ENCODE peak calls at places on chromosomes 7 and 10, in seven cellular contexts. I, N, K, Y, U, E and P are unnamed samples.

GRCh38 chr7:18087031-18087686 is 59.5 kb upstream of the PRPS1L1 start:
- DNase-seq in I (no peak), U (peak; percentile 15), E (peak; percentile 7), K (no peak), Y (no peak), N (no peak), P (no peak)

GRCh38 chr10:59752278-59752940 is 846 bp downstream of the MRLN start:
- DNase-seq in E (no peak), K (no peak), N (no peak), U (no peak), Y (no peak), I (no peak), P (no peak)

GRCh38 chr7:134548877-134549276 is at the start of gene AKR1B15:
- DNase-seq in Y (peak; percentile 11), K (peak; percentile 55), E (no peak), N (no peak), I (no peak), U (no peak), P (peak; percentile 46)

GRCh38 chr10:116331815-116332214 is 7.6 kb downstream of the CCDC172 start:
- DNase-seq in I (no peak), U (no peak), N (no peak), K (no peak), Y (no peak), E (no peak), P (peak; percentile 1)

GRCh38 chr10:68543004-68543918 is 15.9 kb upstream of the SLC25A16 start:
- DNase-seq in N (no peak), I (peak; percentile 71), K (peak; percentile 84), E (no peak), U (peak; percentile 87), Y (no peak), P (peak; percentile 77)

GRCh38 chr7:2504818-2505375 is 14.7 kb upstream of the LFNG start:
- DNase-seq in I (no peak), K (no peak), Y (no peak), E (no peak), N (no peak), U (no peak), P (no peak)

GRCh38 chr7:54802841-54803240 is 43.8 kb upstream of the SEC61G start:
- DNase-seq in K (peak; percentile 63), U (peak; percentile 23), I (peak; percentile 18), E (peak; percentile 31), Y (no peak), N (no peak), P (peak; percentile 88)

GRCh38 chr10:117931078-117931477 is 115.7 kb downstream of the RAB11FIP2 start:
- DNase-seq in Y (no peak), I (no peak), U (no peak), N (no peak), K (no peak), E (no peak), P (no peak)

GRCh38 chr7:23542752-23543151 is 11.0 kb upstream of the TRA2A start:
- DNase-seq in E (no peak), U (no peak), Y (no peak), N (no peak), K (no peak), I (no peak), P (no peak)

GRCh38 chr10:71836594-71836970 is 14.5 kb downstream of the PSAP start:
- DNase-seq in U (peak; percentile 44), N (no peak), K (no peak), Y (no peak), E (peak; percentile 41), I (no peak), P (no peak)

GRCh38 chr7:128763541-128763940 is 12.1 kb downstream of the OPN1SW start:
- DNase-seq in U (no peak), E (peak; percentile 33), N (no peak), Y (no peak), I (no peak), K (no peak), P (no peak)

GRCh38 chr10:17851611-17852010 is 42.5 kb downstream of the MRC1 start:
- DNase-seq in Y (no peak), U (no peak), I (no peak), K (no peak), N (peak; percentile 33), E (no peak), P (no peak)

GRCh38 chr10:44513592-44513991 is 128.7 kb upstream of the CXCL12 start:
- DNase-seq in K (peak; percentile 18), Y (peak; percentile 48), U (no peak), E (peak; percentile 55), N (no peak), I (no peak), P (no peak)

GRCh38 chr7:37440738-37441404 is 7.8 kb downstream of the ELMO1 start:
- DNase-seq in U (no peak), Y (no peak), N (no peak), E (no peak), I (no peak), K (no peak), P (no peak)

GRCh38 chr10:114437456-114438292 is 33.4 kb upstream of the AFAP1L2 start:
- DNase-seq in I (no peak), N (no peak), E (peak; percentile 46), Y (no peak), U (no peak), K (peak; percentile 19), P (peak; percentile 41)

GRCh38 chr10:91617073-91617580 is 15.7 kb downstream of the PPP1R3C start:
- DNase-seq in E (peak; percentile 71), K (peak; percentile 94), Y (no peak), U (peak; percentile 93), I (no peak), N (no peak), P (peak; percentile 90)

GRCh38 chr10:78914502-78915330 is 154.1 kb upstream of the ZMIZ1 start:
- DNase-seq in Y (no peak), K (no peak), E (no peak), U (peak; percentile 64), N (peak; percentile 52), I (no peak), P (no peak)

GRCh38 chr10:78912361-78913218 is 156.2 kb upstream of the ZMIZ1 start:
- DNase-seq in U (no peak), Y (no peak), K (no peak), I (no peak), N (no peak), E (no peak), P (no peak)

GRCh38 chr10:78913219-78914059 is 155.3 kb upstream of the ZMIZ1 start:
- DNase-seq in I (no peak), E (no peak), U (no peak), Y (no peak), K (no peak), N (peak; percentile 76), P (no peak)

GRCh38 chr10:78915331-78915626 is 153.5 kb upstream of the ZMIZ1 start:
- DNase-seq in E (no peak), Y (no peak), K (no peak), U (no peak), I (no peak), N (no peak), P (no peak)

DNA sequence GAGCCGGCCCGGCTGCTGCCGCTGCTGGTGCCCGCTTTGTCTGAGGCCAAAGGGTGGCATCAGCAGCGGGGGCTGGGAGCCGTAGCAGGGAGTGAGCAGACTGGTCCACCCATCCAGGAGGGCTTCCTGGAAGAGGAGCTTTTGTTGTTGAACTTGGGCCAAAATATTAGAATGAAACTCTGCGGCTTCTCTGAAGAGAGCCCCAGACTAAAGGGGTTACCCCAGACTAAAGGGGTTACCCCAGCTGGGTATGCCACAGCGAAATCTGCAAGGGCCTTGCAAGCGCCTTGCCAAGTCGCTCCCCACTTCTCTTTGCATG is 154.7 kb upstream of the ZMIZ1 start:
- DNase-seq in K (no peak), I (no peak), U (no peak), E (no peak), Y (no peak), N (no peak), P (no peak)
- H3K4me3 ChIP-seq in K (no peak overlapping the region), I (no peak overlapping the region), U (no peak overlapping the region), E (no peak overlapping the region), Y (no peak overlapping the region), N (no peak overlapping the region), P (no peak overlapping the region)

GRCh38 chr7:29077181-29077580 is 69.2 kb downstream of the CPVL start:
- DNase-seq in I (no peak), E (no peak), N (no peak), K (no peak), Y (no peak), U (peak; percentile 39), P (no peak)
- TF ChIP-seq CTCF in I (no peak), E (no peak), N (no peak), K (no peak), Y (no peak), U (no peak), P (no peak)

DNA sequence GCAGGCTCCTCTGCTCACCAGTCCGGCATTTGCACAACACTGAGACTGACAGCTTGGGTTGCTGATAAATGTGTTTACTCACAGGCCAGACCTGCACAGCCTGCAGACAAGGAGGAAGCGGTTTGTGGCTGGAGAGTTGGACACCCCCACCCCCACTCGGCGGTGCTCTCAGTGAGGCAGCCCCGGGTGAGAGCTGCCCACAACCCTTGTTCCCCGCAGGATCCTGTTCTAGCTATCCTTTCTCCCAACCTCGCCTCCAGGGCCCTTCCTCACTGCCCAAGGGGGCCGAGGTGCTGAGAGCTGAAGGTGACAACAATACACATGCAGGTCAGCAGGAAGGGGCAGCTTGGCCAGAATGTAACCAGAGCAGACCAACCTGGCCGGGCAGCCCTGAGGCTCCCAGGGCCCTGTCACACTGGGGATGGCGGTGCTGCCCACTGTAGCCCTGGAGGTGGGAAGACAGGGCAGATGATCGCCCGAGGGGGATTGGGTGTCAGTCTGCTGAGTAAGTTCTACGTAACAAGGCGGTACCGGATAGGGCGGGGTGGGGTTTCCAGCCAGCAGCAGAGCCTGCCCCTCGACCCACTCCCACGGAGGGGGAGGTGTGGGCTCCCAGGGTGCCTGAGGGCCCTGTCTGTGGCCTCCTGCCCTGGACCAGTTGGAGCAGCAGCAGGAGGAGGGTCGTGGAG is 2.1 kb upstream of the ADAM8 start:
- DNase-seq in Y (no peak), K (peak; percentile 49), E (peak; percentile 45), I (peak; percentile 52), N (peak; percentile 85), U (peak; percentile 71), P (peak; percentile 85)
- H3K4me3 ChIP-seq in Y (no peak overlapping the region), K (no peak overlapping the region), E (no peak overlapping the region), I (no peak overlapping the region), N (no peak overlapping the region), U (no peak overlapping the region), P (no peak overlapping the region)

DNA sequence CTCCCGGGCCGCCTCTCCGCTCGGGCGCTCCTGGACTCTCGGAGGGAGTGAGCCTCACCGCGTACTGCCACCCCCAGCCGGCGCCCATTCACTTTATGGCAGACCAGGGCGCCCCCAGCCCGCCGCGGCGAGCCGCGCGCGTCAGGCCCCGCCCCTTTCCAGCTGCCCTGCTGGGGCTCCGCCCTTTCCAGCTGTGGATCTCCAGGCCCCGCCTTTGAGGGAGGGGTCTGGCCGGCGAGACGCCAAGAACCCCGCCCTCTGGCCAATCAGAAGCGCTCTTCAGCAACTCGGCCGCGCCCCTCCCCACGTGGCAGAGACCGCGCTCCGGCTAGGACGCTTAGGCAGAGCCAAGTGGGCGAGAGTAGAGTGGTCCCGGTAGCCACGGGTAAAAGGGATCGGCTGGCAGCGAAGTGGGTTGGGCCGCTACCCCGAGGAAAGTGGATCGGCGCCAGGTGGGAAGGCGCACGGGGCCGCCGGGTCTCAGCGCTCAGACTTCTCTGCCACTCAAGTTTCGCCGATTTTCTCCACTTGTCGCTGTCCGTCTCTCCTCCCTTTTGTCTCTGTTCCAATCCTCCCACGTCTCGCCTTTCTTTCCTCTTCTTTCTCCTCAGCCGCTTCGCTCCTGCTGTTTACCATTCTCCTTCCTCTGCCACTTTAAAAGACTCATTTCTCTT is at the start of gene PITX3:
- DNase-seq in E (peak; percentile 95), U (peak; percentile 70), N (peak; percentile 85), Y (no peak), K (peak; percentile 87), I (peak; percentile 58), P (peak; percentile 82)
- TF ChIP-seq CTCF in E (no peak), U (no peak), N (no peak), Y (no peak), K (no peak), I (no peak), P (no peak)